ENCODE peak calls at places on chromosomes 13 and 19, in four cellular contexts. Y, X, L and U are unnamed samples. For H3K36me3, the result is how much of the 10 kb centered on the place peaks cover.

GRCh38 chr13:44819245-44819644 is 170.0 kb downstream of the NUFIP1 start:
- DNase-seq in L (no peak), Y (no peak), X (no peak), U (no peak)

GRCh38 chr13:75478659-75479058 is 3.3 kb downstream of the TBC1D4 start:
- DNase-seq in L (no peak), X (no peak), Y (no peak), U (no peak)

GRCh38 chr13:94825507-94825906 is 113.2 kb upstream of the SOX21 start:
- DNase-seq in Y (peak), X (peak), L (peak), U (no peak)

GRCh38 chr13:73428706-73429105 is 369.9 kb downstream of the KLF5 start:
- DNase-seq in X (no peak), L (no peak), Y (no peak), U (no peak)

GRCh38 chr19:48395170-48395455 is 1.6 kb downstream of the GRIN2D start:
- DNase-seq in L (no peak), Y (no peak), X (no peak), U (no peak)

GRCh38 chr13:95723428-95723827 is 46.5 kb downstream of the DNAJC3 start:
- DNase-seq in Y (no peak), X (no peak), L (no peak), U (no peak)

GRCh38 chr13:30787747-30788535 is 52.6 kb downstream of the ALOX5AP start:
- DNase-seq in X (no peak), Y (no peak), L (no peak), U (no peak)

GRCh38 chr19:40026597-40026970 is 29.4 kb downstream of the ZNF780B start:
- DNase-seq in Y (no peak), X (no peak), L (no peak), U (no peak)

GRCh38 chr19:2537544-2537943 is 61.6 kb downstream of the GADD45B start:
- DNase-seq in L (no peak), X (no peak), Y (no peak), U (no peak)

GRCh38 chr13:77729502-77730221 is 32.2 kb downstream of the SLAIN1 start:
- DNase-seq in X (no peak), Y (no peak), L (no peak), U (no peak)

GRCh38 chr13:94369862-94370491 is 109.5 kb downstream of the DCT start:
- DNase-seq in L (no peak), Y (no peak), X (no peak), U (no peak)

GRCh38 chr13:70023506-70023905 is 84.1 kb upstream of the ATXN8OS start:
- DNase-seq in X (no peak), L (no peak), Y (no peak), U (no peak)

GRCh38 chr13:46530084-46530935 is 22.7 kb upstream of the LRCH1 start:
- DNase-seq in X (no peak), Y (no peak), L (no peak), U (no peak)

GRCh38 chr13:30145709-30146367 is 161.5 kb downstream of the KATNAL1 start:
- DNase-seq in L (no peak), X (no peak), Y (no peak), U (no peak)

GRCh38 chr19:41646589-41647204 is 19.8 kb upstream of the CEACAM4 start:
- DNase-seq in X (no peak), L (peak), Y (no peak), U (peak)

GRCh38 chr13:20711301-20712044 is 8.0 kb downstream of the IL17D start:
- DNase-seq in Y (no peak), X (no peak), L (no peak), U (no peak)

GRCh38 chr19:16660763-16661479 is at the start of gene TMEM38A:
- DNase-seq in X (peak), Y (peak), L (peak), U (peak)

GRCh38 chr19:2540646-2541454 is 64.9 kb downstream of the GADD45B start:
- DNase-seq in L (no peak), Y (peak), X (peak), U (peak)

GRCh38 chr19:47469419-47469700 is 2.3 kb downstream of the SLC8A2 start:
- DNase-seq in X (no peak), Y (no peak), L (no peak), U (no peak)

GRCh38 chr13:108302279-108302678 is 32.8 kb downstream of the TNFSF13B start:
- DNase-seq in Y (no peak), L (no peak), X (no peak), U (no peak)

GRCh38 chr13:30908416-30908980 is 2.4 kb downstream of the MEDAG start:
- DNase-seq in X (no peak), Y (no peak), L (peak), U (no peak)

GRCh38 chr13:90055121-90055520 is 1292.4 kb upstream of the MIR17HG start:
- DNase-seq in Y (no peak), X (no peak), L (no peak), U (no peak)

GRCh38 chr13:31987071-31987470 is 44.5 kb upstream of the FRY start:
- DNase-seq in L (no peak), X (no peak), Y (no peak), U (no peak)

GRCh38 chr13:42707596-42707995 is 73.8 kb upstream of the FAM216B start:
- DNase-seq in L (no peak), Y (no peak), X (no peak), U (no peak)

GRCh38 chr19:3323026-3323425 is 43.4 kb upstream of the NFIC start:
- DNase-seq in X (peak), L (no peak), Y (no peak), U (no peak)

GRCh38 chr13:73940098-73940497 is 194.1 kb downstream of the KLF12 start:
- DNase-seq in L (no peak), X (no peak), Y (no peak), U (no peak)

GRCh38 chr19:43780706-43781525 is at the start of gene KCNN4:
- DNase-seq in X (no peak), L (no peak), Y (no peak), U (no peak)

GRCh38 chr19:46076951-46077814 is 36.4 kb upstream of the IGFL4 start:
- DNase-seq in L (peak), Y (peak), X (peak), U (no peak)

GRCh38 chr19:3968556-3969434 is 2.1 kb downstream of the DAPK3 start:
- DNase-seq in Y (peak), X (peak), L (peak), U (peak)

GRCh38 chr19:57664269-57665127 is 4.2 kb upstream of the ZSCAN4 start:
- DNase-seq in X (peak), L (peak), Y (no peak), U (peak)

GRCh38 chr19:21410166-21410565 is 13.2 kb downstream of the ZNF493 start:
- DNase-seq in L (no peak), X (no peak), Y (no peak), U (no peak)
- H3K36me3 ChIP-seq in L (under half), X (under half), Y (half or more), U (under half)

GRCh38 chr13:96782186-96782585 is 212.1 kb downstream of the OXGR1 start:
- DNase-seq in L (no peak), Y (no peak), X (no peak), U (no peak)
- TF ChIP-seq EP300 in L (no peak), Y (no peak), X (no peak), U (no peak)

DNA sequence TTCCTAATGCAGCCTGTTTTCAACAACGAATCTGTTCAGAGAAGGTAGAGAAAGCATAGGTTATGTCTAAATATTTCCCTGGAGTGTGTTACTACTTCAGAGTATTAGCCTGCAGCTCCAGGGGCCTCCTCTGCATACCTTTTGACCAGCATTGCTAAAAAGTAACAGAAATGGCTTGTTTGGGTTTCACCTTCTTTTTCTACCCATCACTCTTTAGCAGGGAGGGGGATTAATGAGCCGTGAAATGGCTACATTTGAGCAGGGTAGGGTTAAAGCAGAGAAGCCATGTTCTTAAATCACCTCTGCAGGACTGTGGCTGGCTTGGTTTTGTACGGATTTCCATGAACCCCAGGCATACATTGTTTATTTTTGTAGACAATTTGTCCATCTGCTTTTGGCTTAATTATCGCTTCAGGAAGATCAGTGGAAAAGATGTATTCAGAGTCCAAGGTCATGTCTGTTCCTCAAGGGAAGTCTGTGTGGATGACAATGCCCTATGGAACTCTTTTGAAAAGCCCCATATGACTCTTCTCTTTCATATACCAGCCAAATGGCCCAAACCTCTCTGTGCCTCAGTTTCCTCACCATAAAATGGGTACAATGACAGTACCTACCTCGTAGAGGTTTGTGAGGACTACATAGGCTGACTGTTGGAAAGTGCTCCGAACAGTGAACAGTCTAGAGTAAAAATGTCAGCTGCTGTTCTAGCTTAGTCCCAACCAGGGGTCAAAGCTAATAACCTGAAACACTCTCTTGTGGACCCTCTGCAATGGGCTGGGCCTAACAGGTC is 104.4 kb downstream of the COL4A2 start:
- DNase-seq in L (no peak), Y (no peak), X (no peak), U (no peak)
- H3K36me3 ChIP-seq in L (under half), Y (under half), X (under half), U (under half)

DNA sequence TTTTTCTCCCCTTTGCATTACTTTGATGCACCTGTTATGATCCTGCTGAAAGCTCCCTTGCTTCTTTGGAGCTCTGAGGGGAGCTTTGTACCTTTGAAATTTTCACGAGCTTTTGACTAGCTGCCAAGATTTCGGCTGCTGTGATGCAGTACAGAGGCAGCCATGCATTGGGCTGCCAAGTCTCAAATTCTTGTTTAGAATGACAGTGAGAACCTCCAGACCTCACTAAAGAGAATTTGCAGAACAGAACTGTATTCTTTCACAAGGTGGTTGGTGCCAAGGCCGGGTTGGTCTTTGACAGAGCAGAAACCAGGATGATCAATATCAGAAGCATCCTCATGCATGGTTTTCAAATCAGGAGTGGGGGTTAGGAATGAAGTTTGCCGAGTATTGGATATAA is 414.8 kb downstream of the GPC5 start:
- DNase-seq in X (peak), L (peak), Y (no peak), U (no peak)
- TF ChIP-seq EP300 in X (no peak), L (no peak), Y (no peak), U (no peak)

GRCh38 chr19:616732-617526 is 16.4 kb downstream of the POLRMT start:
- DNase-seq in X (no peak), L (no peak), Y (no peak), U (peak)
- H3K36me3 ChIP-seq in X (under half), L (under half), Y (under half), U (under half)

GRCh38 chr19:18274776-18275356 is 614 bp upstream of the IQCN start:
- DNase-seq in Y (peak), L (no peak), X (peak), U (peak)
- TF ChIP-seq EP300 in Y (no peak), L (peak), X (no peak), U (no peak)

DNA sequence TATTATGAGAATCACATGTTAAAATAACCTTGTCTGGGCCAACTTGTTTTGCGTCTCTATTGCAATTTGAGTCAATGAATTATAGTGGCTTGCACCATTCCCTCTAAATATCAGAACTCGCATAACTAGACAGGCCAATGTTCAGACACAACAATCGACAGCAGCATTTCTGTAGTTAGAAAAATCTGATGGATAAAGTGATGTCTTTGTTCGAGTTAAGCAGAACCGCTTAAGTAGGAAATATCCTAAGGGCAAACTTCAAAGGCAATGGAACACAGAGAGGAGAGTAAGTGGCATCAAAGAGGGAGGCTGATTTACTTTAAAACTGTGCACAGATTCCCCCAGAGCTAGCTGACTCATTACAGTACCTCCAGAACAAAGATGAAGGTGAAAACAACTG is 333.9 kb downstream of the NALCN start:
- DNase-seq in Y (no peak), X (no peak), L (no peak), U (no peak)
- H3K36me3 ChIP-seq in Y (under half), X (under half), L (under half), U (under half)

GRCh38 chr13:114059428-114059827 is 73.0 kb downstream of the RASA3 start:
- DNase-seq in L (no peak), X (no peak), Y (peak), U (no peak)
- TF ChIP-seq EP300 in L (no peak), X (no peak), Y (no peak), U (no peak)

GRCh38 chr13:101545521-101545920 is 93.0 kb downstream of the ITGBL1 start:
- DNase-seq in L (no peak), Y (no peak), X (no peak), U (no peak)
- H3K36me3 ChIP-seq in L (under half), Y (under half), X (under half), U (under half)